ENCODE peak calls at places on chromosomes 5 and 9, in six cellular contexts. P, T, N, F, E and A are unnamed samples.

GRCh38 chr5:52837591-52838001 is 49.9 kb downstream of the ITGA1 start:
- DNase-seq in P (no peak), E (no peak), N (no peak), F (peak), T (no peak), A (no peak)

GRCh38 chr5:125526940-125527339 is 780.5 kb upstream of the ZNF608 start:
- DNase-seq in F (no peak), T (no peak), P (no peak), E (no peak), N (no peak), A (no peak)

GRCh38 chr9:136084191-136084944 is 10.7 kb downstream of the NACC2 start:
- DNase-seq in P (no peak), T (no peak), N (no peak), E (no peak), F (no peak), A (no peak)

GRCh38 chr5:139088024-139088423 is 110.1 kb downstream of the SIL1 start:
- DNase-seq in T (no peak), N (no peak), F (no peak), P (no peak), E (no peak), A (no peak)

GRCh38 chr5:179233909-179234562 is 111.2 kb downstream of the ADAMTS2 start:
- DNase-seq in P (no peak), T (no peak), F (no peak), E (no peak), N (no peak), A (no peak)

GRCh38 chr5:180471866-180472265 is 22.3 kb upstream of the CNOT6 start:
- DNase-seq in F (no peak), P (no peak), E (no peak), T (no peak), N (no peak), A (peak)

GRCh38 chr5:151384106-151384505 is 36.7 kb upstream of the SLC36A2 start:
- DNase-seq in N (no peak), P (no peak), E (no peak), F (peak), T (no peak), A (peak)

GRCh38 chr5:107040907-107041306 is 629.8 kb downstream of the EFNA5 start:
- DNase-seq in P (no peak), N (no peak), E (no peak), F (no peak), T (no peak), A (no peak)

GRCh38 chr9:119322137-119322695 is 47.0 kb downstream of the BRINP1 start:
- DNase-seq in E (peak), T (no peak), F (no peak), P (no peak), N (no peak), A (no peak)

GRCh38 chr9:81844131-81844567 is 84.1 kb upstream of the SPATA31D4 start:
- DNase-seq in T (no peak), N (no peak), E (no peak), F (no peak), P (no peak), A (peak)

GRCh38 chr5:14668247-14668646 is 3.7 kb downstream of the OTULIN start:
- DNase-seq in T (peak), N (no peak), F (no peak), P (no peak), E (no peak), A (no peak)

GRCh38 chr5:79745255-79745654 is 55.6 kb downstream of the CMYA5 start:
- DNase-seq in N (no peak), F (no peak), E (no peak), T (no peak), P (no peak), A (no peak)

GRCh38 chr5:52356311-52356918 is 431.3 kb upstream of the ITGA1 start:
- DNase-seq in T (no peak), P (no peak), N (no peak), E (no peak), F (peak), A (peak)

GRCh38 chr5:179259731-179260323 is 85.4 kb downstream of the ADAMTS2 start:
- DNase-seq in T (no peak), E (no peak), N (no peak), F (no peak), P (no peak), A (no peak)

GRCh38 chr5:154302181-154302580 is 111.6 kb downstream of the GALNT10 start:
- DNase-seq in N (peak), E (peak), T (no peak), P (peak), F (no peak), A (no peak)